ENCODE peak calls at places on chromosome 15, in six cellular contexts. G is tibial artery, O is psoas muscle, C is A549, M is PC-3, E is prostate gland. U is an unnamed sample.

GRCh38 chr15:89841306-89841705 is 26.7 kb upstream of the ANPEP start:
- DNase-seq in O (no peak), G (no peak), E (no peak), C (no peak), M (no peak), U (no peak)

GRCh38 chr15:98142584-98142983 is 182.1 kb downstream of the ARRDC4 start:
- DNase-seq in E (no peak), C (no peak), G (no peak), M (no peak), O (no peak), U (no peak)

GRCh38 chr15:77557178-77557960 is 75.3 kb downstream of the LINGO1 start:
- DNase-seq in E (no peak), C (no peak), O (no peak), M (no peak), G (no peak), U (no peak)

GRCh38 chr15:27645672-27646071 is 453.4 kb downstream of the OCA2 start:
- DNase-seq in O (no peak), C (no peak), E (no peak), G (no peak), M (no peak), U (no peak)

GRCh38 chr15:40911693-40912092 is 17.4 kb downstream of the VPS18 start:
- DNase-seq in E (no peak), O (no peak), M (no peak), G (no peak), C (no peak), U (no peak)

GRCh38 chr15:58369956-58370355 is 61.8 kb upstream of the LIPC start:
- DNase-seq in M (no peak), C (no peak), O (no peak), G (no peak), E (no peak), U (no peak)

GRCh38 chr15:77836116-77836798 is 203.5 kb upstream of the LINGO1 start:
- DNase-seq in C (peak), O (no peak), E (no peak), G (peak), M (peak), U (peak)

GRCh38 chr15:63045438-63046278 is 3.1 kb downstream of the TPM1 start:
- DNase-seq in C (no peak), M (no peak), E (no peak), G (no peak), O (no peak), U (no peak)

GRCh38 chr15:40412095-40412759 is 6.6 kb downstream of the IVD start:
- DNase-seq in O (no peak), C (no peak), M (no peak), E (no peak), G (no peak), U (peak)

GRCh38 chr15:49041406-49041805 is 4.8 kb downstream of the SECISBP2L start:
- DNase-seq in O (no peak), E (no peak), C (no peak), M (no peak), G (no peak), U (no peak)

GRCh38 chr15:89356634-89357298 is 22.1 kb upstream of the POLG start:
- DNase-seq in G (no peak), M (peak), E (no peak), C (peak), O (no peak), U (no peak)

GRCh38 chr15:53576841-53577240 is 182.6 kb downstream of the WDR72 start:
- DNase-seq in E (no peak), C (no peak), O (no peak), G (no peak), M (no peak), U (no peak)

GRCh38 chr15:32718822-32719716 is 1.3 kb downstream of the GREM1 start:
- DNase-seq in G (no peak), O (no peak), M (peak), E (peak), C (peak), U (no peak)
- H3K27ac ChIP-seq in G (no peak), O (no peak), M (no peak), E (peak), C (peak), U (peak)

GRCh38 chr15:83842281-83842680 is 188.4 kb downstream of the ADAMTSL3 start:
- DNase-seq in M (no peak), G (no peak), E (no peak), O (no peak), C (no peak), U (no peak)
- H3K27ac ChIP-seq in M (no peak), G (no peak), E (no peak), O (no peak), C (no peak), U (no peak)

DNA sequence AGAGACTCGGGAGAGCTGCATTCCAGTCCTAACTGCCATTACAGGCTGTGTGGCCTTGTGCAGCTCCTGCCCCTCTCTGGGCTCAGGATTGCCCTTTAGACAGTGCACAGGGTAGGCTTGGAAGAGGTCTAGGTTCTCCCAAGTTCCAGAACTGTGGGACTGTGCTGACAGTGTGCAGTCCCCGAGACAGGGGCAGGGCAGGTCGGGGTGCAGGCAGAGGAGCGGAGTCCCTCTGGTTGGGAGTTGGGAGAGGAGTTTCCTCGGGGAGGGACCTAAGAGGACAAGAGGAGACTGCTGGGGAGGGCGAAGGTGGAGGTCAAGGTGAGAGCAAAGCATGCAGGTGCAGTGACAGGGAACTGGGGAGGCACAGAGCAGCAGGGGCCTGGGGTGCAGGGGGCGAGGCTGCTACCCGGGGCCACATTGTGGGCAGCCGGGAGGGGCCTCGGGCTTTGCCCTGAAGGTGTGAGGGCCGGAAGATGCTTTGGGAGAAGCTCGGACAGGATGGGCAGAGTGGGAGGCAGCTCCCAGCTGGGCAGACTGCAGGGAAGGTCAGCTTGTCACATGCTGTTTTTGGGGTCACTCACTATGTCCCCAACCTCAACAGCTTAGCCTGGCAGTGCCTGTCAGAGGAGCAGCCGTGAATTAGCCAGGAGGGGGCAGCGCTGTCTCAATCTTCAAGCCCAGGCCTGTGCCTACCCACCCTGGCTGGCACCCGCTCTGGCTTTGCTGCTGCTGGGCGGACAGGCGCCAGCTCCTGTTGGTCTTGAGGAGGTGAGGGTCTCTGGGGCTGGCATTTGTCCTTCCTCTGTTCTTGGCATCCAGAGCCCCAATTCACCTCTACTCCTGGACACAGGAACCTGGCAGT is 15.4 kb upstream of the CSPG4 start:
- DNase-seq in C (peak), G (peak), E (peak), M (peak), O (peak), U (no peak)
- H3K27ac ChIP-seq in C (no peak), G (no peak), E (no peak), M (no peak), O (no peak), U (no peak)

GRCh38 chr15:99177679-99178078 is 71.7 kb downstream of the TTC23 start:
- DNase-seq in O (no peak), M (no peak), C (no peak), G (no peak), E (no peak), U (no peak)

GRCh38 chr15:99180287-99180962 is 69.0 kb downstream of the TTC23 start:
- DNase-seq in O (no peak), E (no peak), C (no peak), M (no peak), G (no peak), U (no peak)

GRCh38 chr15:99174989-99175388 is 70.1 kb downstream of the SYNM start:
- DNase-seq in E (no peak), M (no peak), G (no peak), C (no peak), O (no peak), U (no peak)

GRCh38 chr15:99174567-99174966 is 69.7 kb downstream of the SYNM start:
- DNase-seq in M (no peak), O (no peak), G (no peak), E (no peak), C (no peak), U (no peak)

GRCh38 chr15:99176757-99177156 is 71.9 kb downstream of the SYNM start:
- DNase-seq in O (no peak), E (no peak), G (no peak), M (no peak), C (no peak), U (no peak)
- H3K27ac ChIP-seq in O (peak), E (peak), G (no peak), M (no peak), C (no peak), U (no peak)